ENCODE peak calls at places on chromosomes 2 and 18, in six cellular contexts. One of them, this sample, is unnamed.

GRCh38 chr2:2234398-2234797 is 96.7 kb downstream of the MYT1L start:
- DNase-seq in uterus: no peak
- DNase-seq in right cardiac atrium: no peak
- DNase-seq in activated T-cell treated with anti-CD3 and anti-CD28 coated beads, Interleukin-2, amount 50 U/mL, for 24 hours: no peak
- DNase-seq in astrocyte: no peak
- DNase-seq in NK-92 treated with Interleukin-12 subunit alpha and Interleukin-12 subunit beta, amount 100 ng/mL, for 24 hours: no peak
- DNase-seq in this sample: no peak

GRCh38 chr2:238820909-238821308 is 27.0 kb upstream of the TWIST2 start:
- DNase-seq in uterus: no peak
- DNase-seq in right cardiac atrium: no peak
- DNase-seq in activated T-cell treated with anti-CD3 and anti-CD28 coated beads, Interleukin-2, amount 50 U/mL, for 24 hours: no peak
- DNase-seq in astrocyte: peak; percentile 46
- DNase-seq in NK-92 treated with Interleukin-12 subunit alpha and Interleukin-12 subunit beta, amount 100 ng/mL, for 24 hours: no peak
- DNase-seq in this sample: no peak

GRCh38 chr2:172906401-172906811 is 169.2 kb upstream of the MAP3K20 start:
- DNase-seq in uterus: no peak
- DNase-seq in right cardiac atrium: peak; percentile 50
- DNase-seq in activated T-cell treated with anti-CD3 and anti-CD28 coated beads, Interleukin-2, amount 50 U/mL, for 24 hours: no peak
- DNase-seq in astrocyte: no peak
- DNase-seq in NK-92 treated with Interleukin-12 subunit alpha and Interleukin-12 subunit beta, amount 100 ng/mL, for 24 hours: no peak
- DNase-seq in this sample: no peak

GRCh38 chr18:36095936-36096519 is 28.7 kb upstream of the RPRD1A start:
- DNase-seq in uterus: no peak
- DNase-seq in right cardiac atrium: no peak
- DNase-seq in activated T-cell treated with anti-CD3 and anti-CD28 coated beads, Interleukin-2, amount 50 U/mL, for 24 hours: no peak
- DNase-seq in astrocyte: peak; percentile 56
- DNase-seq in NK-92 treated with Interleukin-12 subunit alpha and Interleukin-12 subunit beta, amount 100 ng/mL, for 24 hours: no peak
- DNase-seq in this sample: no peak

GRCh38 chr18:34023471-34023870 is 201.2 kb downstream of the NOL4 start:
- DNase-seq in uterus: no peak
- DNase-seq in right cardiac atrium: no peak
- DNase-seq in activated T-cell treated with anti-CD3 and anti-CD28 coated beads, Interleukin-2, amount 50 U/mL, for 24 hours: no peak
- DNase-seq in astrocyte: peak; percentile 77
- DNase-seq in NK-92 treated with Interleukin-12 subunit alpha and Interleukin-12 subunit beta, amount 100 ng/mL, for 24 hours: no peak
- DNase-seq in this sample: no peak

GRCh38 chr18:67845035-67845434 is 328.5 kb upstream of the DSEL start:
- DNase-seq in uterus: no peak
- DNase-seq in right cardiac atrium: no peak
- DNase-seq in activated T-cell treated with anti-CD3 and anti-CD28 coated beads, Interleukin-2, amount 50 U/mL, for 24 hours: no peak
- DNase-seq in astrocyte: no peak
- DNase-seq in NK-92 treated with Interleukin-12 subunit alpha and Interleukin-12 subunit beta, amount 100 ng/mL, for 24 hours: no peak
- DNase-seq in this sample: no peak

GRCh38 chr2:97673187-97673914 is 3.8 kb downstream of the C2orf92 start:
- DNase-seq in uterus: no peak
- DNase-seq in right cardiac atrium: no peak
- DNase-seq in activated T-cell treated with anti-CD3 and anti-CD28 coated beads, Interleukin-2, amount 50 U/mL, for 24 hours: no peak
- DNase-seq in astrocyte: peak; percentile 18
- DNase-seq in NK-92 treated with Interleukin-12 subunit alpha and Interleukin-12 subunit beta, amount 100 ng/mL, for 24 hours: peak; percentile 16
- DNase-seq in this sample: no peak

GRCh38 chr2:120013569-120014223 is 819 bp downstream of the EPB41L5 start:
- DNase-seq in uterus: no peak
- DNase-seq in right cardiac atrium: no peak
- DNase-seq in activated T-cell treated with anti-CD3 and anti-CD28 coated beads, Interleukin-2, amount 50 U/mL, for 24 hours: no peak
- DNase-seq in astrocyte: no peak
- DNase-seq in NK-92 treated with Interleukin-12 subunit alpha and Interleukin-12 subunit beta, amount 100 ng/mL, for 24 hours: no peak
- DNase-seq in this sample: no peak

GRCh38 chr2:98634406-98635092 is 26.2 kb downstream of the UNC50 start:
- DNase-seq in uterus: no peak
- DNase-seq in right cardiac atrium: no peak
- DNase-seq in activated T-cell treated with anti-CD3 and anti-CD28 coated beads, Interleukin-2, amount 50 U/mL, for 24 hours: peak; percentile 66
- DNase-seq in astrocyte: no peak
- DNase-seq in NK-92 treated with Interleukin-12 subunit alpha and Interleukin-12 subunit beta, amount 100 ng/mL, for 24 hours: peak; percentile 15
- DNase-seq in this sample: no peak

GRCh38 chr2:36798724-36799123 is 102.2 kb downstream of the VIT start:
- DNase-seq in uterus: no peak
- DNase-seq in right cardiac atrium: no peak
- DNase-seq in activated T-cell treated with anti-CD3 and anti-CD28 coated beads, Interleukin-2, amount 50 U/mL, for 24 hours: no peak
- DNase-seq in astrocyte: no peak
- DNase-seq in NK-92 treated with Interleukin-12 subunit alpha and Interleukin-12 subunit beta, amount 100 ng/mL, for 24 hours: no peak
- DNase-seq in this sample: no peak

GRCh38 chr2:100957971-100958653 is 44.0 kb upstream of the RPL31 start:
- DNase-seq in uterus: peak; percentile 47
- DNase-seq in right cardiac atrium: no peak
- DNase-seq in activated T-cell treated with anti-CD3 and anti-CD28 coated beads, Interleukin-2, amount 50 U/mL, for 24 hours: no peak
- DNase-seq in astrocyte: peak; percentile 95
- DNase-seq in NK-92 treated with Interleukin-12 subunit alpha and Interleukin-12 subunit beta, amount 100 ng/mL, for 24 hours: no peak
- DNase-seq in this sample: peak; percentile 24

GRCh38 chr2:6648656-6649247 is 217.0 kb downstream of the CMPK2 start:
- DNase-seq in uterus: no peak
- DNase-seq in right cardiac atrium: no peak
- DNase-seq in activated T-cell treated with anti-CD3 and anti-CD28 coated beads, Interleukin-2, amount 50 U/mL, for 24 hours: no peak
- DNase-seq in astrocyte: no peak
- DNase-seq in NK-92 treated with Interleukin-12 subunit alpha and Interleukin-12 subunit beta, amount 100 ng/mL, for 24 hours: no peak
- DNase-seq in this sample: no peak

GRCh38 chr2:84959494-84960156 is 11.3 kb upstream of the KCMF1 start:
- DNase-seq in uterus: no peak
- DNase-seq in right cardiac atrium: no peak
- DNase-seq in activated T-cell treated with anti-CD3 and anti-CD28 coated beads, Interleukin-2, amount 50 U/mL, for 24 hours: no peak
- DNase-seq in astrocyte: no peak
- DNase-seq in NK-92 treated with Interleukin-12 subunit alpha and Interleukin-12 subunit beta, amount 100 ng/mL, for 24 hours: no peak
- DNase-seq in this sample: no peak

GRCh38 chr2:191869178-191869577 is 22.3 kb upstream of the CAVIN2 start:
- DNase-seq in uterus: no peak
- DNase-seq in right cardiac atrium: no peak
- DNase-seq in activated T-cell treated with anti-CD3 and anti-CD28 coated beads, Interleukin-2, amount 50 U/mL, for 24 hours: no peak
- DNase-seq in astrocyte: no peak
- DNase-seq in NK-92 treated with Interleukin-12 subunit alpha and Interleukin-12 subunit beta, amount 100 ng/mL, for 24 hours: no peak
- DNase-seq in this sample: no peak

GRCh38 chr2:140457483-140457882 is 1673.3 kb downstream of the LRP1B start:
- DNase-seq in uterus: no peak
- DNase-seq in right cardiac atrium: no peak
- DNase-seq in activated T-cell treated with anti-CD3 and anti-CD28 coated beads, Interleukin-2, amount 50 U/mL, for 24 hours: no peak
- DNase-seq in astrocyte: peak; percentile 12
- DNase-seq in NK-92 treated with Interleukin-12 subunit alpha and Interleukin-12 subunit beta, amount 100 ng/mL, for 24 hours: no peak
- DNase-seq in this sample: no peak

GRCh38 chr18:46321954-46322353 is 217.8 kb downstream of the HAUS1 start:
- DNase-seq in uterus: no peak
- DNase-seq in right cardiac atrium: no peak
- DNase-seq in activated T-cell treated with anti-CD3 and anti-CD28 coated beads, Interleukin-2, amount 50 U/mL, for 24 hours: no peak
- DNase-seq in astrocyte: no peak
- DNase-seq in NK-92 treated with Interleukin-12 subunit alpha and Interleukin-12 subunit beta, amount 100 ng/mL, for 24 hours: no peak
- DNase-seq in this sample: no peak

GRCh38 chr2:155727097-155727906 is 605.2 kb downstream of the NR4A2 start:
- DNase-seq in uterus: no peak
- DNase-seq in right cardiac atrium: no peak
- DNase-seq in activated T-cell treated with anti-CD3 and anti-CD28 coated beads, Interleukin-2, amount 50 U/mL, for 24 hours: no peak
- DNase-seq in astrocyte: no peak
- DNase-seq in NK-92 treated with Interleukin-12 subunit alpha and Interleukin-12 subunit beta, amount 100 ng/mL, for 24 hours: no peak
- DNase-seq in this sample: no peak

GRCh38 chr2:215672406-215672805 is 236.5 kb upstream of the FN1 start:
- DNase-seq in uterus: no peak
- DNase-seq in right cardiac atrium: no peak
- DNase-seq in activated T-cell treated with anti-CD3 and anti-CD28 coated beads, Interleukin-2, amount 50 U/mL, for 24 hours: no peak
- DNase-seq in astrocyte: no peak
- DNase-seq in NK-92 treated with Interleukin-12 subunit alpha and Interleukin-12 subunit beta, amount 100 ng/mL, for 24 hours: no peak
- DNase-seq in this sample: no peak

GRCh38 chr2:168518555-168519066 is 62.5 kb downstream of the CERS6 start:
- DNase-seq in uterus: no peak
- DNase-seq in right cardiac atrium: no peak
- DNase-seq in activated T-cell treated with anti-CD3 and anti-CD28 coated beads, Interleukin-2, amount 50 U/mL, for 24 hours: no peak
- DNase-seq in astrocyte: peak; percentile 73
- DNase-seq in NK-92 treated with Interleukin-12 subunit alpha and Interleukin-12 subunit beta, amount 100 ng/mL, for 24 hours: no peak
- DNase-seq in this sample: no peak

GRCh38 chr2:35989523-35989922 is 366.1 kb upstream of the CRIM1 start:
- DNase-seq in uterus: no peak
- DNase-seq in right cardiac atrium: no peak
- DNase-seq in activated T-cell treated with anti-CD3 and anti-CD28 coated beads, Interleukin-2, amount 50 U/mL, for 24 hours: no peak
- DNase-seq in astrocyte: no peak
- DNase-seq in NK-92 treated with Interleukin-12 subunit alpha and Interleukin-12 subunit beta, amount 100 ng/mL, for 24 hours: no peak
- DNase-seq in this sample: no peak

GRCh38 chr2:108988076-108988795 is 784 bp downstream of the EDAR start:
- DNase-seq in uterus: no peak
- DNase-seq in right cardiac atrium: no peak
- DNase-seq in activated T-cell treated with anti-CD3 and anti-CD28 coated beads, Interleukin-2, amount 50 U/mL, for 24 hours: no peak
- DNase-seq in astrocyte: no peak
- DNase-seq in NK-92 treated with Interleukin-12 subunit alpha and Interleukin-12 subunit beta, amount 100 ng/mL, for 24 hours: no peak
- DNase-seq in this sample: no peak

GRCh38 chr2:216298719-216299118 is 73.6 kb downstream of the MARCHF4 start:
- DNase-seq in uterus: no peak
- DNase-seq in right cardiac atrium: no peak
- DNase-seq in activated T-cell treated with anti-CD3 and anti-CD28 coated beads, Interleukin-2, amount 50 U/mL, for 24 hours: no peak
- DNase-seq in astrocyte: peak; percentile 90
- DNase-seq in NK-92 treated with Interleukin-12 subunit alpha and Interleukin-12 subunit beta, amount 100 ng/mL, for 24 hours: no peak
- DNase-seq in this sample: no peak

GRCh38 chr18:68984342-68984741 is 186.5 kb downstream of the CCDC102B start:
- DNase-seq in uterus: no peak
- DNase-seq in right cardiac atrium: no peak
- DNase-seq in activated T-cell treated with anti-CD3 and anti-CD28 coated beads, Interleukin-2, amount 50 U/mL, for 24 hours: no peak
- DNase-seq in astrocyte: no peak
- DNase-seq in NK-92 treated with Interleukin-12 subunit alpha and Interleukin-12 subunit beta, amount 100 ng/mL, for 24 hours: no peak
- DNase-seq in this sample: no peak

GRCh38 chr2:216536725-216537124 is 38.1 kb downstream of the RPL37A start:
- DNase-seq in uterus: peak; percentile 58
- DNase-seq in right cardiac atrium: peak; percentile 19
- DNase-seq in activated T-cell treated with anti-CD3 and anti-CD28 coated beads, Interleukin-2, amount 50 U/mL, for 24 hours: no peak
- DNase-seq in astrocyte: no peak
- DNase-seq in NK-92 treated with Interleukin-12 subunit alpha and Interleukin-12 subunit beta, amount 100 ng/mL, for 24 hours: no peak
- DNase-seq in this sample: no peak

GRCh38 chr2:160613466-160614153 is 120.0 kb upstream of the RBMS1 start:
- DNase-seq in uterus: no peak
- DNase-seq in right cardiac atrium: no peak
- DNase-seq in activated T-cell treated with anti-CD3 and anti-CD28 coated beads, Interleukin-2, amount 50 U/mL, for 24 hours: no peak
- DNase-seq in astrocyte: peak; percentile 87
- DNase-seq in NK-92 treated with Interleukin-12 subunit alpha and Interleukin-12 subunit beta, amount 100 ng/mL, for 24 hours: no peak
- DNase-seq in this sample: no peak

GRCh38 chr2:26674002-26674751 is 18.3 kb upstream of the KCNK3 start:
- DNase-seq in uterus: no peak
- DNase-seq in right cardiac atrium: no peak
- DNase-seq in activated T-cell treated with anti-CD3 and anti-CD28 coated beads, Interleukin-2, amount 50 U/mL, for 24 hours: no peak
- DNase-seq in astrocyte: no peak
- DNase-seq in NK-92 treated with Interleukin-12 subunit alpha and Interleukin-12 subunit beta, amount 100 ng/mL, for 24 hours: no peak
- DNase-seq in this sample: peak; percentile 54

GRCh38 chr2:147934881-147935280 is 85.7 kb downstream of the ORC4 start:
- DNase-seq in uterus: no peak
- DNase-seq in right cardiac atrium: no peak
- DNase-seq in activated T-cell treated with anti-CD3 and anti-CD28 coated beads, Interleukin-2, amount 50 U/mL, for 24 hours: no peak
- DNase-seq in astrocyte: no peak
- DNase-seq in NK-92 treated with Interleukin-12 subunit alpha and Interleukin-12 subunit beta, amount 100 ng/mL, for 24 hours: no peak
- DNase-seq in this sample: no peak

GRCh38 chr2:37274354-37274965 is 43.0 kb downstream of the NDUFAF7 start:
- DNase-seq in uterus: no peak
- DNase-seq in right cardiac atrium: no peak
- DNase-seq in activated T-cell treated with anti-CD3 and anti-CD28 coated beads, Interleukin-2, amount 50 U/mL, for 24 hours: no peak
- DNase-seq in astrocyte: no peak
- DNase-seq in NK-92 treated with Interleukin-12 subunit alpha and Interleukin-12 subunit beta, amount 100 ng/mL, for 24 hours: no peak
- DNase-seq in this sample: no peak

GRCh38 chr2:50018938-50019337 is 864.6 kb upstream of the FSHR start:
- DNase-seq in uterus: no peak
- DNase-seq in right cardiac atrium: no peak
- DNase-seq in activated T-cell treated with anti-CD3 and anti-CD28 coated beads, Interleukin-2, amount 50 U/mL, for 24 hours: no peak
- DNase-seq in astrocyte: no peak
- DNase-seq in NK-92 treated with Interleukin-12 subunit alpha and Interleukin-12 subunit beta, amount 100 ng/mL, for 24 hours: no peak
- DNase-seq in this sample: no peak

GRCh38 chr2:185787530-185788145 is 49.0 kb downstream of the FSIP2 start:
- DNase-seq in uterus: no peak
- DNase-seq in right cardiac atrium: no peak
- DNase-seq in activated T-cell treated with anti-CD3 and anti-CD28 coated beads, Interleukin-2, amount 50 U/mL, for 24 hours: no peak
- DNase-seq in astrocyte: peak; percentile 62
- DNase-seq in NK-92 treated with Interleukin-12 subunit alpha and Interleukin-12 subunit beta, amount 100 ng/mL, for 24 hours: no peak
- DNase-seq in this sample: no peak

This sample was measured in spleen.